ENCODE peak calls at places on chromosomes 5 and 9, in seven cellular contexts. One of them, this sample, is unnamed.
A peak's percentile ranks its signal among the peaks of the same experiment; 100 is the strongest.

GRCh38 chr5:149157330-149157729 is 16.0 kb downstream of the ABLIM3 start:
- DNase-seq in kidney: no peak
- DNase-seq in WERI-Rb-1: no peak
- DNase-seq in immature natural killer cell: no peak
- DNase-seq in GM18507: no peak
- DNase-seq in H54: no peak
- DNase-seq in left ventricle myocardium inferior: no peak
- DNase-seq in this sample: no peak

GRCh38 chr5:90613450-90613849 is 54.9 kb downstream of the ADGRV1 start:
- DNase-seq in kidney: no peak
- DNase-seq in WERI-Rb-1: no peak
- DNase-seq in immature natural killer cell: no peak
- DNase-seq in GM18507: no peak
- DNase-seq in H54: no peak
- DNase-seq in left ventricle myocardium inferior: no peak
- DNase-seq in this sample: no peak

GRCh38 chr5:167049043-167049663 is 1242.3 kb upstream of the WWC1 start:
- DNase-seq in kidney: no peak
- DNase-seq in WERI-Rb-1: peak; percentile 61
- DNase-seq in immature natural killer cell: no peak
- DNase-seq in GM18507: no peak
- DNase-seq in H54: no peak
- DNase-seq in left ventricle myocardium inferior: no peak
- DNase-seq in this sample: no peak

GRCh38 chr5:72066658-72067057 is 40.6 kb upstream of the MAP1B start:
- DNase-seq in kidney: no peak
- DNase-seq in WERI-Rb-1: no peak
- DNase-seq in immature natural killer cell: no peak
- DNase-seq in GM18507: no peak
- DNase-seq in H54: peak; percentile 52
- DNase-seq in left ventricle myocardium inferior: no peak
- DNase-seq in this sample: no peak

GRCh38 chr9:122053546-122053945 is 39.6 kb downstream of the TTLL11 start:
- DNase-seq in kidney: no peak
- DNase-seq in WERI-Rb-1: no peak
- DNase-seq in immature natural killer cell: no peak
- DNase-seq in GM18507: no peak
- DNase-seq in H54: no peak
- DNase-seq in left ventricle myocardium inferior: no peak
- DNase-seq in this sample: no peak

GRCh38 chr5:26700759-26701384 is 337.5 kb downstream of the CDH9 start:
- DNase-seq in kidney: no peak
- DNase-seq in WERI-Rb-1: peak; percentile 57
- DNase-seq in immature natural killer cell: no peak
- DNase-seq in GM18507: no peak
- DNase-seq in H54: peak; percentile 27
- DNase-seq in left ventricle myocardium inferior: no peak
- DNase-seq in this sample: peak; percentile 11

GRCh38 chr9:91865041-91865440 is 85.0 kb downstream of the ROR2 start:
- DNase-seq in kidney: no peak
- DNase-seq in WERI-Rb-1: no peak
- DNase-seq in immature natural killer cell: no peak
- DNase-seq in GM18507: no peak
- DNase-seq in H54: no peak
- DNase-seq in left ventricle myocardium inferior: no peak
- DNase-seq in this sample: no peak

GRCh38 chr5:1325870-1326546 is 18.9 kb downstream of the CLPTM1L start:
- DNase-seq in kidney: peak; percentile 77
- DNase-seq in WERI-Rb-1: peak; percentile 9
- DNase-seq in immature natural killer cell: no peak
- DNase-seq in GM18507: no peak
- DNase-seq in H54: no peak
- DNase-seq in left ventricle myocardium inferior: no peak
- DNase-seq in this sample: no peak

GRCh38 chr5:56763182-56763581 is 52.2 kb upstream of the MAP3K1 start:
- DNase-seq in kidney: no peak
- DNase-seq in WERI-Rb-1: no peak
- DNase-seq in immature natural killer cell: no peak
- DNase-seq in GM18507: no peak
- DNase-seq in H54: no peak
- DNase-seq in left ventricle myocardium inferior: no peak
- DNase-seq in this sample: peak; percentile 42

GRCh38 chr5:180438785-180439780 is 55.1 kb upstream of the CNOT6 start:
- DNase-seq in kidney: no peak
- DNase-seq in WERI-Rb-1: no peak
- DNase-seq in immature natural killer cell: no peak
- DNase-seq in GM18507: no peak
- DNase-seq in H54: no peak
- DNase-seq in left ventricle myocardium inferior: no peak
- DNase-seq in this sample: no peak

GRCh38 chr5:151499636-151500035 is 52.2 kb downstream of the SLC36A1 start:
- DNase-seq in kidney: no peak
- DNase-seq in WERI-Rb-1: no peak
- DNase-seq in immature natural killer cell: no peak
- DNase-seq in GM18507: no peak
- DNase-seq in H54: no peak
- DNase-seq in left ventricle myocardium inferior: no peak
- DNase-seq in this sample: peak; percentile 63

GRCh38 chr5:72267685-72268084 is 52.4 kb downstream of the MRPS27 start:
- DNase-seq in kidney: no peak
- DNase-seq in WERI-Rb-1: no peak
- DNase-seq in immature natural killer cell: no peak
- DNase-seq in GM18507: no peak
- DNase-seq in H54: no peak
- DNase-seq in left ventricle myocardium inferior: no peak
- DNase-seq in this sample: no peak

GRCh38 chr9:18800579-18800978 is 232.4 kb downstream of the SAXO1 start:
- DNase-seq in kidney: no peak
- DNase-seq in WERI-Rb-1: no peak
- DNase-seq in immature natural killer cell: no peak
- DNase-seq in GM18507: no peak
- DNase-seq in H54: no peak
- DNase-seq in left ventricle myocardium inferior: no peak
- DNase-seq in this sample: no peak

GRCh38 chr9:14203366-14204056 is 110.4 kb downstream of the NFIB start:
- DNase-seq in kidney: no peak
- DNase-seq in WERI-Rb-1: no peak
- DNase-seq in immature natural killer cell: no peak
- DNase-seq in GM18507: no peak
- DNase-seq in H54: no peak
- DNase-seq in left ventricle myocardium inferior: peak; percentile 74
- DNase-seq in this sample: no peak

GRCh38 chr9:117359910-117360309 is 54.9 kb downstream of the ASTN2 start:
- DNase-seq in kidney: no peak
- DNase-seq in WERI-Rb-1: no peak
- DNase-seq in immature natural killer cell: no peak
- DNase-seq in GM18507: no peak
- DNase-seq in H54: no peak
- DNase-seq in left ventricle myocardium inferior: no peak
- DNase-seq in this sample: no peak

GRCh38 chr5:174309131-174309845 is 263.8 kb downstream of the NSG2 start:
- DNase-seq in kidney: no peak
- DNase-seq in WERI-Rb-1: no peak
- DNase-seq in immature natural killer cell: no peak
- DNase-seq in GM18507: no peak
- DNase-seq in H54: no peak
- DNase-seq in left ventricle myocardium inferior: no peak
- DNase-seq in this sample: no peak

GRCh38 chr9:132244582-132245455 is 83.0 kb downstream of the NTNG2 start:
- DNase-seq in kidney: peak; percentile 93
- DNase-seq in WERI-Rb-1: no peak
- DNase-seq in immature natural killer cell: no peak
- DNase-seq in GM18507: no peak
- DNase-seq in H54: no peak
- DNase-seq in left ventricle myocardium inferior: peak; percentile 40
- DNase-seq in this sample: no peak

GRCh38 chr5:81553570-81554212 is 159.8 kb upstream of the ACOT12 start:
- DNase-seq in kidney: no peak
- DNase-seq in WERI-Rb-1: no peak
- DNase-seq in immature natural killer cell: no peak
- DNase-seq in GM18507: no peak
- DNase-seq in H54: no peak
- DNase-seq in left ventricle myocardium inferior: no peak
- DNase-seq in this sample: no peak

GRCh38 chr9:128457207-128457606 is 1.4 kb downstream of the ODF2 start:
- DNase-seq in kidney: no peak
- DNase-seq in WERI-Rb-1: no peak
- DNase-seq in immature natural killer cell: no peak
- DNase-seq in GM18507: no peak
- DNase-seq in H54: no peak
- DNase-seq in left ventricle myocardium inferior: no peak
- DNase-seq in this sample: no peak

GRCh38 chr5:93328833-93329232 is 252.2 kb downstream of the NR2F1-AS1 start:
- DNase-seq in kidney: no peak
- DNase-seq in WERI-Rb-1: no peak
- DNase-seq in immature natural killer cell: no peak
- DNase-seq in GM18507: no peak
- DNase-seq in H54: no peak
- DNase-seq in left ventricle myocardium inferior: no peak
- DNase-seq in this sample: no peak

GRCh38 chr5:160011471-160011870 is 2.5 kb downstream of the TTC1 start:
- DNase-seq in kidney: no peak
- DNase-seq in WERI-Rb-1: no peak
- DNase-seq in immature natural killer cell: no peak
- DNase-seq in GM18507: no peak
- DNase-seq in H54: no peak
- DNase-seq in left ventricle myocardium inferior: no peak
- DNase-seq in this sample: no peak

GRCh38 chr5:77211013-77211690 is 672 bp downstream of the PDE8B start:
- DNase-seq in kidney: peak; percentile 55
- DNase-seq in WERI-Rb-1: no peak
- DNase-seq in immature natural killer cell: no peak
- DNase-seq in GM18507: no peak
- DNase-seq in H54: no peak
- DNase-seq in left ventricle myocardium inferior: no peak
- DNase-seq in this sample: no peak

GRCh38 chr5:71874521-71874920 is 155.4 kb downstream of the CARTPT start:
- DNase-seq in kidney: no peak
- DNase-seq in WERI-Rb-1: no peak
- DNase-seq in immature natural killer cell: no peak
- DNase-seq in GM18507: no peak
- DNase-seq in H54: no peak
- DNase-seq in left ventricle myocardium inferior: no peak
- DNase-seq in this sample: no peak

GRCh38 chr5:40405985-40406384 is 273.7 kb upstream of the PTGER4 start:
- DNase-seq in kidney: no peak
- DNase-seq in WERI-Rb-1: no peak
- DNase-seq in immature natural killer cell: no peak
- DNase-seq in GM18507: no peak
- DNase-seq in H54: no peak
- DNase-seq in left ventricle myocardium inferior: no peak
- DNase-seq in this sample: no peak

GRCh38 chr9:99556998-99557397 is 264.7 kb upstream of the NR4A3 start:
- DNase-seq in kidney: no peak
- DNase-seq in WERI-Rb-1: no peak
- DNase-seq in immature natural killer cell: no peak
- DNase-seq in GM18507: no peak
- DNase-seq in H54: no peak
- DNase-seq in left ventricle myocardium inferior: no peak
- DNase-seq in this sample: no peak

GRCh38 chr5:40606077-40606765 is 73.5 kb upstream of the PTGER4 start:
- DNase-seq in kidney: no peak
- DNase-seq in WERI-Rb-1: no peak
- DNase-seq in immature natural killer cell: no peak
- DNase-seq in GM18507: no peak
- DNase-seq in H54: no peak
- DNase-seq in left ventricle myocardium inferior: no peak
- DNase-seq in this sample: no peak

GRCh38 chr9:26369096-26369495 is 523.5 kb downstream of the CAAP1 start:
- DNase-seq in kidney: no peak
- DNase-seq in WERI-Rb-1: no peak
- DNase-seq in immature natural killer cell: no peak
- DNase-seq in GM18507: no peak
- DNase-seq in H54: no peak
- DNase-seq in left ventricle myocardium inferior: no peak
- DNase-seq in this sample: no peak

GRCh38 chr5:157487358-157487757 is 27.3 kb downstream of the NIPAL4 start:
- DNase-seq in kidney: no peak
- DNase-seq in WERI-Rb-1: no peak
- DNase-seq in immature natural killer cell: no peak
- DNase-seq in GM18507: no peak
- DNase-seq in H54: no peak
- DNase-seq in left ventricle myocardium inferior: no peak
- DNase-seq in this sample: no peak

GRCh38 chr5:74206571-74207550 is 433.7 kb downstream of the ENC1 start:
- DNase-seq in kidney: peak; percentile 88
- DNase-seq in WERI-Rb-1: no peak
- DNase-seq in immature natural killer cell: no peak
- DNase-seq in GM18507: no peak
- DNase-seq in H54: no peak
- DNase-seq in left ventricle myocardium inferior: peak; percentile 56
- DNase-seq in this sample: no peak

This sample was measured in GF-D8.